ENCODE peak calls at places on chromosome 21, in ten cellular contexts. S, V, H, B, Y, I, J, G, X and O are unnamed samples.

GRCh38 chr21:14609274-14609673 is 63.2 kb upstream of the SAMSN1 start:
- DNase-seq in H (no peak), X (no peak), G (no peak), Y (no peak), S (no peak), J (no peak), V (no peak), B (no peak), I (no peak), O (no peak)

GRCh38 chr21:45551816-45552695 is 9.8 kb upstream of the SLC19A1 start:
- DNase-seq in B (no peak), X (no peak), I (no peak), G (no peak), S (no peak), V (no peak), Y (no peak), J (no peak), H (no peak), O (no peak)

GRCh38 chr21:44006017-44006624 is 6.0 kb upstream of the TRAPPC10 start:
- DNase-seq in G (no peak), Y (peak), J (peak), H (no peak), S (peak), B (no peak), X (no peak), I (peak), V (peak), O (peak)

GRCh38 chr21:44932366-44933181 is 7.3 kb upstream of the SLX9 start:
- DNase-seq in B (no peak), G (no peak), H (peak), Y (no peak), S (no peak), J (peak), X (peak), V (no peak), I (no peak), O (peak)

GRCh38 chr21:31476551-31477120 is 132.6 kb upstream of the TIAM1 start:
- DNase-seq in I (no peak), V (peak), X (no peak), B (no peak), G (no peak), S (no peak), Y (no peak), H (no peak), J (no peak), O (no peak)

GRCh38 chr21:42707207-42707830 is 53.9 kb downstream of the PDE9A start:
- DNase-seq in V (no peak), X (no peak), I (no peak), G (no peak), Y (no peak), S (no peak), H (no peak), J (no peak), B (no peak), O (no peak)

GRCh38 chr21:37767984-37768383 is 148.3 kb downstream of the KCNJ6 start:
- DNase-seq in S (no peak), V (peak), G (no peak), I (no peak), H (no peak), J (peak), B (no peak), Y (peak), X (peak), O (no peak)

GRCh38 chr21:45545691-45546531 is 3.7 kb upstream of the SLC19A1 start:
- DNase-seq in V (no peak), H (no peak), I (no peak), Y (no peak), G (no peak), X (no peak), B (no peak), J (no peak), S (no peak), O (peak)

GRCh38 chr21:39040494-39041110 is 142.6 kb downstream of the PSMG1 start:
- DNase-seq in V (peak), Y (no peak), S (no peak), J (no peak), I (no peak), X (no peak), H (no peak), G (no peak), B (no peak), O (no peak)

GRCh38 chr21:36134820-36135390 is at the start of gene CBR3:
- DNase-seq in G (no peak), X (peak), V (peak), B (no peak), S (peak), H (peak), Y (peak), I (peak), J (peak), O (peak)

GRCh38 chr21:39364949-39365348 is 16.1 kb upstream of the HMGN1 start:
- DNase-seq in J (no peak), H (no peak), S (no peak), X (no peak), G (no peak), I (no peak), V (no peak), Y (no peak), B (no peak), O (no peak)

GRCh38 chr21:36734367-36735200 is 35.7 kb downstream of the SIM2 start:
- DNase-seq in S (no peak), X (no peak), Y (no peak), I (no peak), J (no peak), G (no peak), H (no peak), V (no peak), B (no peak), O (no peak)

GRCh38 chr21:43970551-43970950 is 41.6 kb upstream of the TRAPPC10 start:
- DNase-seq in I (no peak), S (no peak), B (no peak), X (no peak), V (no peak), G (no peak), Y (no peak), J (no peak), H (no peak), O (no peak)

GRCh38 chr21:38383411-38384245 is 114.6 kb downstream of the ERG start:
- DNase-seq in G (no peak), V (no peak), B (no peak), I (no peak), S (no peak), H (no peak), J (no peak), X (no peak), Y (no peak), O (no peak)

GRCh38 chr21:31203371-31204054 is 140.5 kb downstream of the TIAM1 start:
- DNase-seq in B (no peak), J (peak), Y (peak), I (no peak), X (no peak), G (no peak), V (peak), S (peak), H (no peak), O (no peak)

GRCh38 chr21:33281101-33281652 is 15.0 kb downstream of the IL10RB start:
- DNase-seq in X (no peak), J (no peak), V (no peak), G (no peak), Y (no peak), H (no peak), S (no peak), B (no peak), I (no peak), O (no peak)